ENCODE peak calls at places on chromosomes 7 and 10, in seven cellular contexts. Z is thyroid gland; X is cardiac muscle cell; T is foreskin fibroblast; K is suprapubic skin; S is tibial nerve; A is CD8-positive, alpha-beta T cell. Q is an unnamed sample.

GRCh38 chr10:48468866-48469511 is 135.9 kb downstream of the ARHGAP22 start:
- DNase-seq in Z (no peak), X (no peak), T (no peak), K (peak), S (no peak), A (peak), Q (no peak)

GRCh38 chr10:3749597-3750351 is 35.2 kb downstream of the KLF6 start:
- DNase-seq in Z (no peak), X (peak), T (peak), K (no peak), S (no peak), A (peak), Q (peak)

GRCh38 chr10:45235823-45236222 is 79.6 kb downstream of the OR13A1 start:
- DNase-seq in Z (peak), X (peak), T (peak), K (no peak), S (no peak), A (no peak), Q (no peak)

GRCh38 chr7:88775838-88776237 is 16.3 kb downstream of the ZNF804B start:
- DNase-seq in Z (no peak), X (no peak), T (no peak), K (no peak), S (no peak), A (no peak), Q (no peak)

GRCh38 chr10:91932737-91933136 is 9.2 kb downstream of the BTAF1 start:
- DNase-seq in Z (no peak), X (no peak), T (no peak), K (no peak), S (no peak), A (no peak), Q (no peak)

GRCh38 chr10:76411719-76412435 is 980.5 kb downstream of the LRMDA start:
- DNase-seq in Z (no peak), X (no peak), T (no peak), K (peak), S (peak), A (no peak), Q (no peak)

GRCh38 chr10:29962451-29962850 is 96.9 kb downstream of the JCAD start:
- DNase-seq in Z (no peak), X (no peak), T (no peak), K (no peak), S (no peak), A (no peak), Q (no peak)

GRCh38 chr10:15216700-15217099 is 48.2 kb upstream of the NMT2 start:
- DNase-seq in Z (no peak), X (no peak), T (no peak), K (no peak), S (no peak), A (no peak), Q (no peak)

GRCh38 chr7:47503283-47503682 is 78.6 kb downstream of the TNS3 start:
- DNase-seq in Z (peak), X (peak), T (peak), K (no peak), S (no peak), A (no peak), Q (no peak)

GRCh38 chr7:69934475-69934903 is 336.2 kb downstream of the AUTS2 start:
- DNase-seq in Z (peak), X (no peak), T (no peak), K (no peak), S (no peak), A (no peak), Q (no peak)

GRCh38 chr7:28701731-28702130 is 256.4 kb downstream of the TRIL start:
- DNase-seq in Z (no peak), X (no peak), T (no peak), K (no peak), S (no peak), A (no peak), Q (no peak)

GRCh38 chr10:101536800-101537199 is 51.3 kb downstream of the POLL start:
- DNase-seq in Z (no peak), X (peak), T (no peak), K (no peak), S (no peak), A (no peak), Q (no peak)

GRCh38 chr7:46054290-46054689 is 133.2 kb upstream of the IGFBP3 start:
- DNase-seq in Z (no peak), X (peak), T (no peak), K (no peak), S (no peak), A (no peak), Q (no peak)

GRCh38 chr10:122450336-122450990 is 4.0 kb upstream of the ARMS2 start:
- DNase-seq in Z (no peak), X (no peak), T (no peak), K (no peak), S (no peak), A (no peak), Q (no peak)

GRCh38 chr10:108662975-108663374 is 1260.3 kb downstream of the XPNPEP1 start:
- DNase-seq in Z (no peak), X (no peak), T (no peak), K (no peak), S (no peak), A (no peak), Q (no peak)

GRCh38 chr7:23462846-23463245 is 7.4 kb downstream of the IGF2BP3 start:
- DNase-seq in Z (peak), X (peak), T (peak), K (no peak), S (no peak), A (no peak), Q (no peak)

GRCh38 chr10:43912469-43912868 is 263.8 kb upstream of the ZNF32 start:
- DNase-seq in Z (no peak), X (no peak), T (no peak), K (no peak), S (no peak), A (no peak), Q (no peak)

GRCh38 chr7:1291846-1292765 is 59.4 kb downstream of the UNCX start:
- DNase-seq in Z (no peak), X (no peak), T (no peak), K (no peak), S (no peak), A (no peak), Q (peak)

GRCh38 chr10:59434463-59435326 is 72.3 kb upstream of the FAM13C start:
- DNase-seq in Z (no peak), X (peak), T (no peak), K (no peak), S (no peak), A (no peak), Q (no peak)

GRCh38 chr10:79339266-79339665 is 8.0 kb upstream of the PPIF start:
- DNase-seq in Z (no peak), X (no peak), T (no peak), K (peak), S (no peak), A (no peak), Q (no peak)

GRCh38 chr7:22801907-22802306 is 20.7 kb downstream of the TOMM7 start:
- DNase-seq in Z (no peak), X (no peak), T (no peak), K (no peak), S (no peak), A (no peak), Q (no peak)

GRCh38 chr10:47164800-47165128 is 135.2 kb upstream of the GDF10 start:
- DNase-seq in Z (no peak), X (no peak), T (no peak), K (no peak), S (no peak), A (no peak), Q (no peak)

GRCh38 chr10:4615042-4615441 is 211.0 kb upstream of the AKR1E2 start:
- DNase-seq in Z (no peak), X (no peak), T (no peak), K (no peak), S (no peak), A (no peak), Q (no peak)

GRCh38 chr10:96470108-96470743 is 43.5 kb downstream of the TLL2 start:
- DNase-seq in Z (peak), X (peak), T (no peak), K (no peak), S (no peak), A (no peak), Q (no peak)

GRCh38 chr7:36149694-36150452 is 3.2 kb upstream of the EEPD1 start:
- DNase-seq in Z (no peak), X (no peak), T (no peak), K (no peak), S (no peak), A (no peak), Q (no peak)

GRCh38 chr10:114879541-114880158 is 58.1 kb downstream of the FHIP2A start:
- DNase-seq in Z (peak), X (peak), T (no peak), K (no peak), S (no peak), A (no peak), Q (no peak)

GRCh38 chr10:90313548-90314325 is 544.1 kb downstream of the HTR7 start:
- DNase-seq in Z (no peak), X (no peak), T (peak), K (no peak), S (no peak), A (no peak), Q (no peak)

GRCh38 chr10:48890904-48891839 is 48.5 kb downstream of the LRRC18 start:
- DNase-seq in Z (no peak), X (peak), T (peak), K (no peak), S (no peak), A (peak), Q (no peak)

GRCh38 chr10:52308251-52309031 is 5.6 kb upstream of the DKK1 start:
- DNase-seq in Z (peak), X (peak), T (peak), K (peak), S (no peak), A (no peak), Q (peak)

GRCh38 chr7:95527033-95527775 is 41.5 kb downstream of the ASB4 start:
- DNase-seq in Z (peak), X (peak), T (peak), K (peak), S (no peak), A (no peak), Q (peak)

GRCh38 chr10:27534341-27534740 is 30.2 kb downstream of the RAB18 start:
- DNase-seq in Z (no peak), X (no peak), T (no peak), K (no peak), S (no peak), A (no peak), Q (no peak)

GRCh38 chr7:121337398-121337797 is 8.6 kb downstream of the WNT16 start:
- DNase-seq in Z (no peak), X (peak), T (no peak), K (no peak), S (no peak), A (no peak), Q (no peak)
- TF ChIP-seq CTCF in Z (no peak), X (peak), T (no peak), K (no peak), S (no peak), A (no peak), Q (no peak)

GRCh38 chr7:77242068-77242467 is 42.4 kb upstream of the FGL2 start:
- DNase-seq in Z (no peak), X (no peak), T (no peak), K (no peak), S (no peak), A (no peak), Q (no peak)

GRCh38 chr7:77244222-77244934 is 44.8 kb upstream of the FGL2 start:
- DNase-seq in Z (no peak), X (no peak), T (no peak), K (no peak), S (no peak), A (no peak), Q (no peak)

GRCh38 chr7:77245015-77245755 is 45.6 kb upstream of the FGL2 start:
- DNase-seq in Z (peak), X (no peak), T (no peak), K (no peak), S (no peak), A (no peak), Q (no peak)

GRCh38 chr7:77239471-77239870 is 39.9 kb upstream of the FGL2 start:
- DNase-seq in Z (no peak), X (no peak), T (no peak), K (no peak), S (no peak), A (no peak), Q (no peak)

GRCh38 chr7:77242535-77242934 is 42.9 kb upstream of the FGL2 start:
- DNase-seq in Z (no peak), X (no peak), T (no peak), K (no peak), S (no peak), A (no peak), Q (no peak)
- H3K4me3 ChIP-seq in Z (no peak), X (no peak), T (no peak), K (no peak), S (no peak), A (no peak), Q (no peak)

DNA sequence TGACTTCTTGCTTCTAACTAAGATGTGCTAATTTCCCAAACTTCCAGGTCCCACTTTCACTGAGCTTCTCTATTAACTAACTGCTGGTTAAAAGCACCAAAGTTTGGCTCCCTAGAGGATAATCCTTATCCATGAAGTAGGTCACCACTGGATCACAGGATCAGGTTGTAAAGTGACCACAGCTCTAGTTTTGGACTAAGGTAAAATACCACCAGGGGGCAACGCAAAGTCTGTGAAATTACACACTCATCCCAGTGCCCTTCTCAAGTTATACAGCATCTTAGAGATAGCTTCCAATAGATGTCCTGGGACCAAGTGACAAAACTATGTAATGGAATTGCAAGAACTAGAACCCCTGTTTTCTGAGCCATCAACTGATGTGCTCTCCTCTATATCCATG is 116.4 kb upstream of the ASAH2 start:
- DNase-seq in Z (peak), X (peak), T (peak), K (no peak), S (no peak), A (no peak), Q (no peak)
- TF ChIP-seq CTCF in Z (peak), X (peak), T (peak), K (no peak), S (no peak), A (no peak), Q (no peak)

GRCh38 chr7:105685099-105685609 is 103.9 kb upstream of the EFCAB10 start:
- DNase-seq in Z (no peak), X (no peak), T (no peak), K (no peak), S (no peak), A (no peak), Q (no peak)
- H3K4me3 ChIP-seq in Z (no peak), X (no peak), T (no peak), K (no peak), S (no peak), A (no peak), Q (no peak)

GRCh38 chr7:153951207-153951725 is 100.9 kb upstream of the DPP6 start:
- DNase-seq in Z (no peak), X (no peak), T (no peak), K (no peak), S (no peak), A (no peak), Q (no peak)

GRCh38 chr7:153943428-153944370 is 108.5 kb upstream of the DPP6 start:
- DNase-seq in Z (no peak), X (no peak), T (no peak), K (no peak), S (no peak), A (no peak), Q (no peak)

DNA sequence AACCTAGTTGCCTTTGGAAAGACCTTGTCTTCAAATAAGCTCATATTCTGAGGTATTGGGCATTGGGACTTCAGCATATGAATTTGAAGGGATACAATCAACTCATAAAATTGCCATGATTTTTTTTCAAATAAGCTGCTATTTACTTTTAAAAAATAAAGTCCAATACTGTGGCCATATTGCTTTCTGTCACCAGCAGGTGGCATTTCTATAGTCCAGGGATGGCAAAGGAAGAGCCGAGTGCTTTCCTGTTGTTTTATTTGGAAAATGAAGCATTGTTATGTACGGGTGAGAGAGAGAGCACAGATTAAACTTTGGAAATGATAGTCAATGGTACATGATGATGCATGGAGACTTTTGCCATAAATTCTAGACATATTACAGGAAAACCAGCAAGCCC is 104.1 kb upstream of the DPP6 start:
- DNase-seq in Z (no peak), X (no peak), T (no peak), K (no peak), S (no peak), A (no peak), Q (no peak)
- TF ChIP-seq CTCF in Z (peak), X (no peak), T (no peak), K (no peak), S (no peak), A (no peak), Q (no peak)

Q was measured in left lung.